ENCODE peak calls at places on chromosome 3, in seven cellular contexts. E, X, M, G, R, J and Y are unnamed samples.

GRCh38 chr3:95302044-95302443 is 1239.2 kb downstream of the NSUN3 start:
- DNase-seq in X (no peak), M (no peak), R (peak), J (no peak), E (peak), G (no peak), Y (no peak)

GRCh38 chr3:128804017-128804816 is 75.2 kb upstream of the ACAD9 start:
- DNase-seq in M (no peak), E (no peak), G (peak), X (no peak), J (no peak), R (no peak), Y (no peak)

GRCh38 chr3:194505791-194506415 is 19.1 kb upstream of the ATP13A3 start:
- DNase-seq in J (no peak), G (no peak), E (no peak), M (no peak), R (no peak), X (no peak), Y (no peak)

GRCh38 chr3:8532251-8532831 is 30.7 kb downstream of the LMCD1 start:
- DNase-seq in R (peak), E (peak), X (no peak), G (no peak), J (no peak), M (no peak), Y (no peak)

GRCh38 chr3:32880225-32880624 is 62.4 kb downstream of the TRIM71 start:
- DNase-seq in R (peak), X (no peak), J (no peak), E (peak), G (no peak), M (no peak), Y (no peak)

GRCh38 chr3:99625237-99625622 is 13.2 kb upstream of the COL8A1 start:
- DNase-seq in R (no peak), J (no peak), G (no peak), E (no peak), X (no peak), M (no peak), Y (no peak)

GRCh38 chr3:130779486-130779885 is 32.9 kb upstream of the PIK3R4 start:
- DNase-seq in X (no peak), E (no peak), J (no peak), M (no peak), R (no peak), G (no peak), Y (peak)

GRCh38 chr3:13870902-13871301 is 9.0 kb downstream of the WNT7A start:
- DNase-seq in E (no peak), M (no peak), R (no peak), X (no peak), J (no peak), G (no peak), Y (no peak)